ENCODE peak calls at places on chromosome X, in eight cellular contexts. P is heart right ventricle; V is IMR-90; J is GM23248; Z is coronary artery; A is CD8-positive, alpha-beta memory T cell; L is adrenal gland; X is brain microvascular endothelial cell. D is an unnamed sample.

GRCh38 chrX:110143454-110144210 is 140.7 kb downstream of the TMEM164 start:
- DNase-seq in Z (no peak), A (no peak), X (no peak), V (no peak), P (peak), J (no peak), L (peak), D (no peak)

GRCh38 chrX:70455366-70456202 is 10.9 kb downstream of the DLG3 start:
- DNase-seq in P (no peak), X (no peak), A (no peak), Z (no peak), V (no peak), J (no peak), L (no peak), D (no peak)

GRCh38 chrX:38110231-38110630 is 103.9 kb downstream of the SYTL5 start:
- DNase-seq in Z (no peak), J (no peak), X (no peak), V (peak), L (no peak), P (no peak), A (no peak), D (no peak)

GRCh38 chrX:48972214-48973164 is 845 bp upstream of the KCND1 start:
- DNase-seq in A (no peak), L (peak), J (peak), Z (no peak), X (peak), V (peak), P (peak), D (peak)

GRCh38 chrX:13938766-13939530 is 90.7 kb downstream of the GEMIN8 start:
- DNase-seq in X (no peak), P (no peak), Z (no peak), A (no peak), J (no peak), L (no peak), V (no peak), D (no peak)

GRCh38 chrX:132488819-132489255 is at the start of gene MBNL3:
- DNase-seq in P (peak), X (no peak), Z (no peak), V (peak), L (peak), A (peak), J (peak), D (peak)

GRCh38 chrX:41064028-41064427 is 21.2 kb upstream of the USP9X start:
- DNase-seq in J (peak), V (peak), A (no peak), P (no peak), X (no peak), L (no peak), Z (no peak), D (no peak)

GRCh38 chrX:20729421-20729820 is 462.7 kb upstream of the RPS6KA3 start:
- DNase-seq in J (peak), X (no peak), V (no peak), L (no peak), A (no peak), P (no peak), Z (no peak), D (no peak)

GRCh38 chrX:132592880-132593279 is 104.0 kb upstream of the MBNL3 start:
- DNase-seq in Z (no peak), P (no peak), A (no peak), X (peak), J (peak), V (no peak), L (peak), D (no peak)

GRCh38 chrX:87583679-87584078 is 66.1 kb downstream of the KLHL4 start:
- DNase-seq in P (no peak), Z (no peak), V (peak), J (peak), L (peak), X (no peak), A (no peak), D (no peak)

GRCh38 chrX:108312011-108312410 is 126.2 kb downstream of the COL4A6 start:
- DNase-seq in J (peak), V (peak), L (no peak), Z (no peak), P (no peak), X (no peak), A (no peak), D (no peak)

GRCh38 chrX:103248553-103248952 is 6.4 kb downstream of the TCEAL8 start:
- DNase-seq in A (peak), V (peak), L (no peak), X (no peak), Z (no peak), J (peak), P (no peak), D (no peak)

GRCh38 chrX:10156199-10157031 is at the start of gene CLCN4:
- DNase-seq in X (peak), Z (no peak), P (peak), L (peak), A (no peak), J (peak), V (no peak), D (peak)

GRCh38 chrX:23901805-23902204 is 5.9 kb downstream of the APOO start:
- DNase-seq in A (peak), X (peak), J (peak), P (peak), V (peak), Z (no peak), L (peak), D (peak)

GRCh38 chrX:135973548-135974278 is at the start of gene MMGT1:
- DNase-seq in P (peak), X (peak), V (peak), J (peak), Z (peak), A (peak), L (peak), D (peak)

GRCh38 chrX:5823861-5824260 is 404.8 kb downstream of the NLGN4X start:
- DNase-seq in A (no peak), V (no peak), L (no peak), J (no peak), Z (no peak), X (no peak), P (no peak), D (no peak)

GRCh38 chrX:154840856-154841255 is 6.4 kb upstream of the SMIM9 start:
- DNase-seq in P (no peak), J (peak), X (peak), Z (no peak), A (peak), L (no peak), V (peak), D (no peak)

GRCh38 chrX:133191739-133192039 is 26.5 kb downstream of the TFDP3 start:
- DNase-seq in J (no peak), L (no peak), Z (no peak), P (no peak), V (no peak), X (no peak), A (no peak), D (no peak)

GRCh38 chrX:63963382-63963781 is 178.4 kb upstream of the ARHGEF9 start:
- DNase-seq in Z (no peak), L (no peak), V (no peak), X (no peak), A (no peak), J (no peak), P (peak), D (no peak)

DNA sequence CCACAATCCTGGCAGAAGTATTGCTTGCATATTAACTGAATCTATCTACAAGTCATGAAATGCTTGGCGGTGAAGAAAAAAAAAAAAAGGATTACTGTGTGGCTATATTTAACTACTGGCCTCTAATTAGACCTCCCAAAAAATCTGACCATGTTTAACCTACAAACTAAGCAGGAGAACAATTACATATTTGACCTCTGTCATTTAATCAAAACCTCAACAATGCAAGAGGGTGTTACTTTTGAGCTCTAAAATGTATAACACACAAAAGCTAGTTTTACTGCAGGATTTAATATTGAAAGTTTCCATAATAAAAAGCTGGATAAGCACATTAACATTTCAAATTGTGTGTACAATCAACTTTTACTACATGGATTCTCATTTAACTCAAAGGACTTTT is 1.5 kb downstream of the ITM2A start:
- DNase-seq in J (no peak), L (no peak), V (no peak), X (no peak), A (no peak), Z (no peak), P (no peak), D (no peak)
- H3K4me3 ChIP-seq in J (no peak), L (no peak), V (no peak), X (no peak), A (peak), Z (peak), P (peak), D (no peak)

DNA sequence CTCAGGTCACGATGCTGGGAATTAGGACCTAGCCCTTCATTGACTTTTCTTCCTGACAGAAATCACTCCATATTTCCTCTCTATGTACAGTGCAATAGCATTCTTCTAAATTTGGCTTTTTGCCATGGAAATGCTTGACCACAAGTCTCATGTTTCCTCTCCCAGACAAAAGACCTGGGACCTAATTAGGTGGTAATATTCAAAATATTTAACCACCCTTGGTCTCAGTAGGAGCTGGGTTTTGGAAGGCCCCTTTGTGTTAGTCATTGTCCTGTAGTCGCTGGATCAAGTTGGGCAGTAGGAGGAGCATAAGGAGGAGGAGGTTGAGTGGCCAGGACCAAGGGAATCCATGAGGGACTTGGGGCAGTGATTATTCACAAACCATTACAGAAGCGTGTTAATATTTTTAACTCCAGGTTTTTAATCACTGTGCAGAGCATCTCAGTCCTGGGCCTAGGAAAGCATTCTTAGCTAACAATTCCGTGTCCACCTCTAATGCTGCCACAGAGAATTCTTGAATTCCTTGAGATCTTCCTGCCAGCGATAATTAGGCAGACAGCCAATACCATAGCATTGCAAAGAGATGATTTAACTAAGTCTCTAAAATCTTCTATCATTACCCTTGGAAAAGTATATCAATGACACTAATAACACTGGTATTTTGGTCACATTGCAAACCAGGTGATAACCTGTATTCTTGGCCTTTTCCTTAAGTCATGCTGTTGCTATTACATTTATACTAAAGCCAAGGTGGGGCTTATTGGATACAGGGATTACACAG is 25.0 kb upstream of the SHROOM4 start:
- DNase-seq in J (peak), A (no peak), V (no peak), L (no peak), P (peak), X (peak), Z (no peak), D (no peak)
- H3K27ac ChIP-seq in J (no peak), A (no peak), V (no peak), L (no peak), P (peak), X (no peak), Z (no peak), D (no peak)

DNA sequence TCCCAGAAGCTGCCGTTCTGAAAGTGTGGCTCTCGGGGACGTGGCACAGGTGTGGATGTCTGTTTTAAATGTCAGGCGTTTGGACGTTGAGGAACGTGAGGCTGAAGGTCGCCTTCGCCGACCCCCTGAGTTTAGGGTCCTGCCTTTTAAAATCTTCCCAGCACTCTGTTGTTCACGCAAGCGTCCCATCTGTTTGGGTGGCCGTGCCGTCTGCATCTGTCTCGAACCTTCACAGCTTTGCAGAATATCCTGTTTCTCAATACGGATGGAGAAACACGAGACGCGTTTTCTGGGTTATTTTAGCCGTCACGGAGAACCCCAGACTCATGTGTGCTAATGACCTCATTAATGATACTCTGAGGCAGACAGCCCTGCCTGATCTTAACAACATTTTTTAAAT is 31.5 kb downstream of the SHOX start:
- DNase-seq in L (no peak), J (no peak), P (no peak), Z (no peak), X (no peak), A (no peak), V (no peak), D (no peak)
- H3K4me3 ChIP-seq in L (no peak), J (no peak), P (no peak), Z (no peak), X (no peak), A (no peak), V (no peak), D (no peak)

DNA sequence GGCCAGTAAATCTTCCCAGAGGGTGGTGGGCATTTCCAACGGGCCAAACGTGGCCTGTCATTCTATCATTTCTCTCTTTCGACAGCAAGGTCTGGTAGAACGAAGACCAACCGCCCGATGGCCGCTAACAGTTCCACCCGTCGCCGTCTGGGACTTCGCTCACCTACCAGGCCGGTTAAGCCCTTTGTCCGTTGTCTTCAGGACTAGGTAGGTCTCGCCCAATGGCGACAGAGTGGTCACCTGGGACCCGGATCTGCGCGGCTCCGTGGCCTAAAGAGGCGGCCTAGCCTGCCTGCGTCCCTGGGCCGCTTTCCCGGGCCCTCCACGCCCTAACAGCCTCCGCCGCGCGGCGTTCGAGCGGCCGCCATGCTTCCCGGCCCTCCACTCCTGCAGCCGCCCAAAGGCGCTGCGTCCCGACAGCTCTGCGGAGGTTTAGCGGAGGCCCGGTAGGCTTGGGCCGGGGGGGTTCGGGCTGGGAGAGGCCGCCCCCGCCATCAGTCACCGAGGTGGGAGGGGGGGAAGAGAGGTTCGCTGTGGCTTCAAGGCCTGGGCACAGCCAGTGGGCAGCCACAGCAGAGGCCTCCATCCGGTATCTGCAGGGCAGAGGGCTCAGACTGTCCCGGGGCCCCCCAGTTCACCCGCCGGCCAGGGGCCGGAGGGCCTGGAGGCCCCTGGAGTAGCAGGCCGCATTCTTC is 194.0 kb upstream of the BRWD3 start:
- DNase-seq in P (no peak), Z (no peak), A (no peak), J (no peak), L (no peak), V (no peak), X (no peak), D (no peak)
- H3K27ac ChIP-seq in P (no peak), Z (no peak), A (no peak), J (no peak), L (no peak), V (no peak), X (no peak), D (no peak)

GRCh38 chrX:138709886-138710285 is 1.6 kb downstream of the FGF13 start:
- DNase-seq in A (no peak), L (no peak), P (no peak), Z (no peak), X (no peak), J (no peak), V (no peak), D (no peak)
- H3K4me3 ChIP-seq in A (no peak), L (no peak), P (peak), Z (peak), X (no peak), J (no peak), V (no peak), D (no peak)

GRCh38 chrX:43589735-43590515 is 66.2 kb upstream of the MAOA start:
- DNase-seq in J (no peak), V (no peak), L (no peak), Z (no peak), X (no peak), P (no peak), A (no peak), D (no peak)
- H3K27ac ChIP-seq in J (no peak), V (no peak), L (no peak), Z (peak), X (no peak), P (no peak), A (no peak), D (no peak)

DNA sequence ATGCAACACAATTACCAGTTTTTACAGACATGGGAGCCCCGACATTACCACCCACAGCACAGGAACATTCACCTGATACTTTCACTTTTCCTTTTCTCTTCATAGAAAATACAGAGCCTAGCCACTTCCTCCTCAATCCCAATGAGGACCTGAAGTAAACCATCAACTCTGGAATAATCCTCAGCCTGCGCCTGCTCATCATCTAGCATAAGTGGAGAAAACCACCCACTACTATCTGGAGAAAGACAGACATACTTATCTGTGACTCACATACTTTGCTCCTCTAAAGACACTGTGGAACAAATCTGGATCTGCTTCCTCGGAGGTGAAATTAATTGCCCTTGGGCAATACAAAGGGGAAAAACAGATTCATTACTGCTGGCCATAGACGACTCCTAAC is 47.8 kb downstream of the ZCCHC13 start:
- DNase-seq in X (no peak), Z (no peak), L (no peak), A (no peak), P (no peak), J (peak), V (peak), D (no peak)
- H3K4me3 ChIP-seq in X (no peak), Z (no peak), L (no peak), A (no peak), P (no peak), J (no peak), V (no peak), D (no peak)

DNA sequence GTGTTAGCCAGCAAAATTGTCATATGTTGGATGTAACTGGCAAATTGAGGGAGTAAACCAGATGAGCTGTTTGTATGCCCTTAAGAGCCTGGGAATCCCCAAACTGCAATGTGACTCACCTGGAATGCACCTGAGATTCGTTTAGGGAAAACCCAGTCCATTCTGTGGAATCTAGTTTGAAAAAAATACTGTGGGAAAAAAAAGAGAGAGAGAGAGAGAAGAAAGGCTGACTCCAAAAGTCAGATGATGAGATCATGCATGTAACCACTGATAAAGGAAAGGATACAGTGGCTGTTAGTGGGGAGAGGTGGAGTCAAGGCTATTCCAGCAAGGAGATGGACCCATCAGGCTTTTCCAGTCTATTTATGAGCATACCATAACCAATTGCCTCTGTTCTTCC is 48.5 kb downstream of the SLC9A7 start:
- DNase-seq in L (no peak), P (no peak), J (peak), Z (no peak), X (peak), A (no peak), V (peak), D (no peak)
- H3K27ac ChIP-seq in L (no peak), P (no peak), J (no peak), Z (no peak), X (no peak), A (no peak), V (no peak), D (no peak)

GRCh38 chrX:46209037-46209436 is 336.2 kb downstream of the ZNF674 start:
- DNase-seq in X (no peak), V (no peak), P (no peak), A (no peak), L (no peak), Z (no peak), J (no peak), D (no peak)

GRCh38 chrX:46211079-46211478 is 334.1 kb downstream of the ZNF674 start:
- DNase-seq in J (no peak), L (no peak), A (no peak), P (no peak), X (no peak), Z (no peak), V (no peak), D (no peak)

GRCh38 chrX:46204721-46205422 is 340.3 kb downstream of the ZNF674 start:
- DNase-seq in Z (no peak), V (no peak), X (no peak), J (no peak), A (no peak), L (no peak), P (no peak), D (no peak)

GRCh38 chrX:46208225-46208854 is 336.9 kb downstream of the ZNF674 start:
- DNase-seq in J (peak), Z (no peak), L (no peak), V (no peak), P (no peak), A (no peak), X (peak), D (no peak)

DNA sequence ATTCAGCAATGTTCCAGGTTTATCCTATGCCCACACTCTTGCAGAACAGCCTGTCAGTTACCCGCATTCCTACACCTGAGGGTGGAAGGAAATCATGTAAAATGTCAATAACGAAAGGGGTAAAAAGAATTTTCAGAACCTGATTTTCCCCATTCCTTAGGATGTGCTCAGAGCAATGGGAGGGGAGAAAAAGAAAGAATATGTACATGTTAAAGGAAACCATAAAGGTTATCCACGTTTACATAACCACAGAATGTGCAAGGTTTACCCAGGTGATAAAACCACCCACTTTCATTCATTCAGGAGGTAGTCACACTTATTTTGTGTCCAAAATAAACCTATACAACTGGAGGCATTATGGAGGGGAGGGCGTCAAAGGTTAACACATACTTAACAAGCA is 335.5 kb downstream of the ZNF674 start:
- DNase-seq in X (no peak), Z (no peak), J (no peak), A (no peak), V (no peak), L (no peak), P (no peak), D (no peak)
- H3K4me3 ChIP-seq in X (no peak), Z (no peak), J (no peak), A (no peak), V (no peak), L (no peak), P (no peak), D (no peak)